ENCODE peak calls at places on chromosome 9, in ten cellular contexts. One of them, this sample, is unnamed.

GRCh38 chr9:103410059-103410458 is 414.9 kb downstream of the CYLC2 start:
- DNase-seq in ovary: no peak
- DNase-seq in fibroblast of lung: no peak
- DNase-seq in lung: no peak
- DNase-seq in AG10803: no peak
- DNase-seq in nephron progenitor cell: no peak
- DNase-seq in lower leg skin: no peak
- DNase-seq in fibroblast of pulmonary artery: peak; percentile 6
- DNase-seq in foreskin keratinocyte: no peak
- DNase-seq in HFFc6: no peak
- DNase-seq in this sample: no peak

GRCh38 chr9:91392435-91392834 is 30.7 kb upstream of the AUH start:
- DNase-seq in lower leg skin: no peak
- DNase-seq in HFFc6: no peak
- DNase-seq in ovary: no peak
- DNase-seq in fibroblast of lung: no peak
- DNase-seq in nephron progenitor cell: no peak
- DNase-seq in lung: no peak
- DNase-seq in fibroblast of pulmonary artery: no peak
- DNase-seq in foreskin keratinocyte: no peak
- DNase-seq in AG10803: no peak
- DNase-seq in this sample: no peak

GRCh38 chr9:123983047-123983446 is 28.5 kb upstream of the LHX2 start:
- DNase-seq in nephron progenitor cell: no peak
- DNase-seq in fibroblast of pulmonary artery: no peak
- DNase-seq in HFFc6: no peak
- DNase-seq in AG10803: no peak
- DNase-seq in foreskin keratinocyte: no peak
- DNase-seq in lower leg skin: no peak
- DNase-seq in fibroblast of lung: no peak
- DNase-seq in ovary: no peak
- DNase-seq in lung: no peak
- DNase-seq in this sample: no peak

GRCh38 chr9:81411961-81412360 is 277.4 kb downstream of the TLE1 start:
- DNase-seq in AG10803: peak; percentile 19
- DNase-seq in lung: no peak
- DNase-seq in ovary: no peak
- DNase-seq in HFFc6: peak; percentile 70
- DNase-seq in fibroblast of pulmonary artery: no peak
- DNase-seq in foreskin keratinocyte: peak; percentile 67
- DNase-seq in nephron progenitor cell: no peak
- DNase-seq in fibroblast of lung: peak; percentile 85
- DNase-seq in lower leg skin: no peak
- DNase-seq in this sample: no peak

GRCh38 chr9:109399258-109399767 is 78.5 kb upstream of the EPB41L4B start:
- DNase-seq in fibroblast of lung: no peak
- DNase-seq in AG10803: no peak
- DNase-seq in foreskin keratinocyte: no peak
- DNase-seq in fibroblast of pulmonary artery: no peak
- DNase-seq in HFFc6: no peak
- DNase-seq in lower leg skin: no peak
- DNase-seq in lung: no peak
- DNase-seq in nephron progenitor cell: no peak
- DNase-seq in ovary: no peak
- DNase-seq in this sample: no peak

GRCh38 chr9:98255064-98255577 is 328 bp downstream of the TBC1D2 start:
- DNase-seq in nephron progenitor cell: no peak
- DNase-seq in ovary: peak; percentile 36
- DNase-seq in foreskin keratinocyte: peak; percentile 43
- DNase-seq in lower leg skin: no peak
- DNase-seq in HFFc6: peak; percentile 50
- DNase-seq in fibroblast of pulmonary artery: peak; percentile 52
- DNase-seq in lung: no peak
- DNase-seq in AG10803: peak; percentile 52
- DNase-seq in fibroblast of lung: peak; percentile 63
- DNase-seq in this sample: peak; percentile 52

GRCh38 chr9:104339692-104340091 is 164.4 kb upstream of the OR13F1 start:
- DNase-seq in fibroblast of lung: no peak
- DNase-seq in foreskin keratinocyte: no peak
- DNase-seq in AG10803: no peak
- DNase-seq in lower leg skin: no peak
- DNase-seq in HFFc6: no peak
- DNase-seq in fibroblast of pulmonary artery: no peak
- DNase-seq in lung: no peak
- DNase-seq in ovary: no peak
- DNase-seq in nephron progenitor cell: no peak
- DNase-seq in this sample: no peak

GRCh38 chr9:17462869-17463464 is 115.9 kb upstream of the SH3GL2 start:
- DNase-seq in lung: no peak
- DNase-seq in AG10803: peak; percentile 65
- DNase-seq in ovary: peak; percentile 48
- DNase-seq in nephron progenitor cell: peak; percentile 45
- DNase-seq in HFFc6: peak; percentile 62
- DNase-seq in fibroblast of lung: peak; percentile 48
- DNase-seq in lower leg skin: no peak
- DNase-seq in foreskin keratinocyte: peak; percentile 2
- DNase-seq in fibroblast of pulmonary artery: peak; percentile 81
- DNase-seq in this sample: peak; percentile 77

GRCh38 chr9:14321517-14322125 is 7.7 kb upstream of the NFIB start:
- DNase-seq in lung: no peak
- DNase-seq in nephron progenitor cell: no peak
- DNase-seq in fibroblast of pulmonary artery: no peak
- DNase-seq in foreskin keratinocyte: no peak
- DNase-seq in fibroblast of lung: peak; percentile 63
- DNase-seq in lower leg skin: no peak
- DNase-seq in HFFc6: no peak
- DNase-seq in AG10803: no peak
- DNase-seq in ovary: no peak
- DNase-seq in this sample: peak; percentile 47

GRCh38 chr9:92455217-92455616 is 27.1 kb downstream of the ASPN start:
- DNase-seq in nephron progenitor cell: no peak
- DNase-seq in ovary: no peak
- DNase-seq in lower leg skin: no peak
- DNase-seq in lung: no peak
- DNase-seq in fibroblast of pulmonary artery: peak; percentile 10
- DNase-seq in fibroblast of lung: no peak
- DNase-seq in foreskin keratinocyte: no peak
- DNase-seq in AG10803: no peak
- DNase-seq in HFFc6: no peak
- DNase-seq in this sample: no peak
- TF ChIP-seq CTCF in nephron progenitor cell: peak; percentile 7
- TF ChIP-seq CTCF in ovary: no peak
- TF ChIP-seq CTCF in lower leg skin: no peak
- TF ChIP-seq CTCF in lung: no peak
- TF ChIP-seq CTCF in fibroblast of pulmonary artery: peak; percentile 33
- TF ChIP-seq CTCF in fibroblast of lung: no peak
- TF ChIP-seq CTCF in foreskin keratinocyte: peak; percentile 55
- TF ChIP-seq CTCF in AG10803: peak; percentile 15
- TF ChIP-seq CTCF in HFFc6: peak; percentile 51
- TF ChIP-seq CTCF in this sample: peak; percentile 24

DNA sequence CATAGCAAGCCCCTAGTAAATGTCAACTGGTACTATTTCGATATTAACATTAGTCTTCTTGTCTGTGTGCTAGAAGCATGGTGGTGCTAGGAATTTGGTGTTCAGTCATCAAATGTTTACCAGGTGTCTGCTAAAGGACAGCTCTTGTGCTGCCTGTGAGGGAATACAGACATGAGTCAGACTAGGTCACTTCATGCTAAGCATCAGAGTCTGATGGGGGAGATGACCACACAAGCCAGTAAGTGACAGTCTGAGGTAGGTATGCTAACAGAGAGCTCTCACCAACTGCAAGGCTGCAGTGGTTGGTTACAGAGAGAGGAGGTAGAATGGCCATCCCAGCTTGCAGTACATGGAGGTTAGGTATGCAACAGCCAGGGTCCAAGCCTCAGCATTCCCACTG is 320.9 kb downstream of the CDK5RAP2 start:
- DNase-seq in foreskin keratinocyte: no peak
- DNase-seq in lower leg skin: no peak
- DNase-seq in HFFc6: no peak
- DNase-seq in lung: no peak
- DNase-seq in ovary: no peak
- DNase-seq in fibroblast of pulmonary artery: no peak
- DNase-seq in AG10803: no peak
- DNase-seq in nephron progenitor cell: no peak
- DNase-seq in fibroblast of lung: no peak
- DNase-seq in this sample: no peak
- TF ChIP-seq CTCF in foreskin keratinocyte: no peak
- TF ChIP-seq CTCF in lower leg skin: no peak
- TF ChIP-seq CTCF in HFFc6: no peak
- TF ChIP-seq CTCF in lung: no peak
- TF ChIP-seq CTCF in ovary: no peak
- TF ChIP-seq CTCF in fibroblast of pulmonary artery: no peak
- TF ChIP-seq CTCF in AG10803: no peak
- TF ChIP-seq CTCF in nephron progenitor cell: no peak
- TF ChIP-seq CTCF in fibroblast of lung: no peak
- TF ChIP-seq CTCF in this sample: no peak

GRCh38 chr9:90219548-90220118 is 423.0 kb downstream of the DIRAS2 start:
- DNase-seq in AG10803: no peak
- DNase-seq in lung: peak; percentile 36
- DNase-seq in nephron progenitor cell: peak; percentile 61
- DNase-seq in foreskin keratinocyte: no peak
- DNase-seq in lower leg skin: no peak
- DNase-seq in fibroblast of lung: no peak
- DNase-seq in HFFc6: no peak
- DNase-seq in ovary: no peak
- DNase-seq in fibroblast of pulmonary artery: no peak
- DNase-seq in this sample: peak; percentile 55
- TF ChIP-seq CTCF in AG10803: peak; percentile 21
- TF ChIP-seq CTCF in lung: peak; percentile 9
- TF ChIP-seq CTCF in nephron progenitor cell: peak; percentile 55
- TF ChIP-seq CTCF in foreskin keratinocyte: peak; percentile 35
- TF ChIP-seq CTCF in lower leg skin: no peak
- TF ChIP-seq CTCF in fibroblast of lung: no peak
- TF ChIP-seq CTCF in HFFc6: peak; percentile 20
- TF ChIP-seq CTCF in ovary: no peak
- TF ChIP-seq CTCF in fibroblast of pulmonary artery: no peak
- TF ChIP-seq CTCF in this sample: no peak

GRCh38 chr9:133523096-133523495 is 1.7 kb downstream of the MYMK start:
- DNase-seq in AG10803: no peak
- DNase-seq in lung: no peak
- DNase-seq in foreskin keratinocyte: no peak
- DNase-seq in ovary: no peak
- DNase-seq in lower leg skin: no peak
- DNase-seq in fibroblast of pulmonary artery: no peak
- DNase-seq in HFFc6: no peak
- DNase-seq in nephron progenitor cell: no peak
- DNase-seq in fibroblast of lung: no peak
- DNase-seq in this sample: no peak
- TF ChIP-seq CTCF in AG10803: no peak
- TF ChIP-seq CTCF in lung: no peak
- TF ChIP-seq CTCF in foreskin keratinocyte: no peak
- TF ChIP-seq CTCF in ovary: no peak
- TF ChIP-seq CTCF in lower leg skin: no peak
- TF ChIP-seq CTCF in fibroblast of pulmonary artery: no peak
- TF ChIP-seq CTCF in HFFc6: no peak
- TF ChIP-seq CTCF in nephron progenitor cell: no peak
- TF ChIP-seq CTCF in fibroblast of lung: no peak
- TF ChIP-seq CTCF in this sample: no peak

GRCh38 chr9:134947265-134947955 is 29.7 kb upstream of the FCN1 start:
- DNase-seq in fibroblast of lung: no peak
- DNase-seq in foreskin keratinocyte: no peak
- DNase-seq in lung: no peak
- DNase-seq in AG10803: no peak
- DNase-seq in fibroblast of pulmonary artery: no peak
- DNase-seq in nephron progenitor cell: peak; percentile 54
- DNase-seq in lower leg skin: no peak
- DNase-seq in ovary: peak; percentile 45
- DNase-seq in HFFc6: no peak
- DNase-seq in this sample: no peak
- TF ChIP-seq CTCF in fibroblast of lung: no peak
- TF ChIP-seq CTCF in foreskin keratinocyte: no peak
- TF ChIP-seq CTCF in lung: no peak
- TF ChIP-seq CTCF in AG10803: no peak
- TF ChIP-seq CTCF in fibroblast of pulmonary artery: no peak
- TF ChIP-seq CTCF in nephron progenitor cell: no peak
- TF ChIP-seq CTCF in lower leg skin: no peak
- TF ChIP-seq CTCF in ovary: no peak
- TF ChIP-seq CTCF in HFFc6: no peak
- TF ChIP-seq CTCF in this sample: no peak